ENCODE peak calls at places on chromosome 11, in seven cellular contexts. M, T, V, C, S, H and O are unnamed samples.

GRCh38 chr11:94775576-94776327 is 7.6 kb downstream of the AMOTL1 start:
- DNase-seq in M (no peak), T (no peak), V (no peak), C (no peak), S (no peak), H (no peak), O (no peak)

GRCh38 chr11:117279711-117280376 is 11.3 kb upstream of the BACE1-AS start:
- DNase-seq in M (no peak), T (no peak), V (no peak), C (no peak), S (no peak), H (no peak), O (no peak)

GRCh38 chr11:8011981-8012444 is 24.9 kb downstream of the EIF3F start:
- DNase-seq in M (no peak), T (no peak), V (no peak), C (no peak), S (no peak), H (no peak), O (no peak)

GRCh38 chr11:106032861-106033260 is 10.8 kb upstream of the MSANTD4 start:
- DNase-seq in M (no peak), T (no peak), V (no peak), C (no peak), S (no peak), H (no peak), O (no peak)

GRCh38 chr11:1772270-1773130 is 8.8 kb upstream of the CTSD start:
- DNase-seq in M (no peak), T (peak; percentile 71), V (peak; percentile 87), C (no peak), S (no peak), H (peak; percentile 96), O (peak; percentile 62)

GRCh38 chr11:93510196-93510898 is 32.8 kb downstream of the SMCO4 start:
- DNase-seq in M (no peak), T (no peak), V (no peak), C (no peak), S (no peak), H (no peak), O (no peak)

GRCh38 chr11:41307371-41308080 is 151.9 kb downstream of the LRRC4C start:
- DNase-seq in M (no peak), T (no peak), V (no peak), C (no peak), S (no peak), H (no peak), O (no peak)

GRCh38 chr11:29227816-29228215 is 789.0 kb downstream of the KCNA4 start:
- DNase-seq in M (no peak), T (no peak), V (no peak), C (no peak), S (no peak), H (no peak), O (no peak)

GRCh38 chr11:95917188-95918036 is 6.5 kb downstream of the MTMR2 start:
- DNase-seq in M (no peak), T (no peak), V (no peak), C (peak; percentile 24), S (no peak), H (no peak), O (no peak)

GRCh38 chr11:76209671-76209955 is 3.3 kb upstream of the WNT11 start:
- DNase-seq in M (no peak), T (peak; percentile 64), V (no peak), C (peak; percentile 63), S (no peak), H (no peak), O (no peak)

GRCh38 chr11:1553808-1554594 is 18.1 kb downstream of the DUSP8 start:
- DNase-seq in M (no peak), T (peak; percentile 68), V (no peak), C (no peak), S (no peak), H (no peak), O (no peak)

GRCh38 chr11:33859306-33859705 is 32.6 kb downstream of the LMO2 start:
- DNase-seq in M (no peak), T (no peak), V (no peak), C (no peak), S (no peak), H (no peak), O (no peak)

GRCh38 chr11:77403228-77403627 is 70.7 kb downstream of the PAK1 start:
- DNase-seq in M (no peak), T (no peak), V (no peak), C (no peak), S (no peak), H (no peak), O (no peak)

GRCh38 chr11:58658553-58659080 is 36.2 kb downstream of the CNTF start:
- DNase-seq in M (no peak), T (no peak), V (no peak), C (no peak), S (no peak), H (no peak), O (no peak)

GRCh38 chr11:115653076-115653475 is 148.9 kb upstream of the CADM1 start:
- DNase-seq in M (no peak), T (no peak), V (no peak), C (no peak), S (no peak), H (no peak), O (no peak)

GRCh38 chr11:117217141-117217609 is 14.7 kb downstream of the PCSK7 start:
- DNase-seq in M (no peak), T (no peak), V (no peak), C (no peak), S (no peak), H (no peak), O (no peak)

GRCh38 chr11:117187799-117188481 is 9.4 kb downstream of the SIDT2 start:
- DNase-seq in M (no peak), T (no peak), V (no peak), C (peak; percentile 23), S (no peak), H (no peak), O (no peak)

GRCh38 chr11:86811637-86812321 is 11.4 kb downstream of the PRSS23 start:
- DNase-seq in M (no peak), T (no peak), V (no peak), C (no peak), S (no peak), H (no peak), O (peak; percentile 76)

GRCh38 chr11:94525933-94526332 is 13.7 kb downstream of the C11orf97 start:
- DNase-seq in M (no peak), T (no peak), V (no peak), C (no peak), S (no peak), H (no peak), O (no peak)

GRCh38 chr11:14109742-14110141 is 147.2 kb downstream of the SPON1 start:
- DNase-seq in M (no peak), T (no peak), V (no peak), C (no peak), S (no peak), H (no peak), O (no peak)

GRCh38 chr11:94924074-94925031 is 49.0 kb downstream of the CWC15 start:
- DNase-seq in M (no peak), T (no peak), V (no peak), C (peak; percentile 54), S (no peak), H (no peak), O (no peak)

GRCh38 chr11:98711011-98711410 is 309.7 kb upstream of the CNTN5 start:
- DNase-seq in M (no peak), T (no peak), V (no peak), C (no peak), S (no peak), H (no peak), O (no peak)

GRCh38 chr11:6259638-6260019 is at the start of gene CCKBR:
- DNase-seq in M (no peak), T (peak; percentile 75), V (no peak), C (peak; percentile 61), S (no peak), H (no peak), O (no peak)

GRCh38 chr11:102171101-102171500 is 60.9 kb downstream of the YAP1 start:
- DNase-seq in M (no peak), T (no peak), V (no peak), C (no peak), S (no peak), H (no peak), O (no peak)

DNA sequence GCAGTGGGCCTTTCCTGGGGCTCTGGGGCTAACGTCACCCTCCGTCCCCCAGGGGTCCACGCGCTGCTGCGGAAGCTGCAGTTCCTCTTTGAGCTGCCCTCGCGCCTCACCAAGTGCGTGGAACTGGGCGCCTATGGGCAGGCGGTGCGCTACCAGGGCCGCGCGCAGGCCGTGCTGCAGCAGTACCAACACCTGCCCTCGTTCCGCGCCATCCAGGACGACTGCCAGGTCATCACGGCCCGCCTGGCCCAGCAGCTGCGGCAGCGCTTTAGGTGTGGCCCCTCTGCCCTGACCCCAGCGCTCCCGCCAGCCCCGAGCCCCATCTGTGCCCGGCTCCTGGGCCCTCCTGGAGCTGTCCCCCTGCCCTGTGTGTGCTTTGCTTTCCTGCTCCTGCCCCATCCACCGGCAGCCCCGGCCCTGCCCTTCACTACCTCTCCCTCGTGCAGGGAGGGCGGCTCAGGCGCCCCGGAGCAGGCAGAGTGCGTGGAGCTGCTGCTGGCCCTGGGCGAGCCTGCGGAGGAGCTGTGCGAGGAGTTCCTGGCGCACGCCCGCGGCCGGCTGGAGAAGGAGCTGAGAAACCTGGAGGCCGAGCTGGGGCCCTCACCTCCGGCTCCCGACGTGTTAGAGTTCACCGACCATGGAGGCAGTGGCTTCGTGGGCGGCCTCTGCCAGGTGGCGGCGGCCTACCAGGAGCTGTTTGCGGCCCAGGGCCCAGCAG is 3.8 kb upstream of the TM7SF2 start:
- DNase-seq in M (no peak), T (no peak), V (no peak), C (no peak), S (no peak), H (no peak), O (no peak)
- TF ChIP-seq SIN3A in M (no peak), T (no peak), V (no peak), C (no peak), S (no peak), H (no peak), O (no peak)

DNA sequence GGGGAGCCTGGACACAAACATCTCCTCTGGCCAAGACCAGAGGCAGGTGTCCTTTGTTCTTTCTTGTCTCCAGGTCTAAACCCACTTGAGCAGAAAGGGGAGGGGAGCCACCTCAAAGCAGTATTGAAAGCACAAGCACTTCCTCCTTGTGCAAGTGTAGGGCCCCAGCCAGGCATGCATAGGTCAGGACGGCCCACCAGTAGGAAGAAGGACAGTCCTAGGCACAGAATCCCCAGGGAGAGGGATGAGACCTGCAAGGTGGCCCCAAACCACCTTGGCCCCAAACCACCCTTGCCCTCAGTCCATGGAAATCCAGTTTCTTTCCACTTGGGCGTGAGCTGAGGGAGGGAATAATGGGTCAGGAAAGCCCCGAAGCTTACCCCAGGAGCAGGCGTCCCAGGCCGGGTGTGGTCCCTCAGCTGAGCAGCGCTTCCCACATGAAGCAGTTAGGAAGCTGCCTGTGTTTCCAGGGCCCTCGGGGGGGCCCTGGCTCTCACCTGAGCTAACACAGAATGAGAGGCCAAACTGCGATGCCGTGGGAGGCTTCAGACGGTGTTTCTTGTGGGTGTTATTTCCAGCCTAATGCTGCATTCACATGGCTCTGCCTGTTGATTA is 20.4 kb upstream of the IGSF9B start:
- DNase-seq in M (peak; percentile 56), T (no peak), V (no peak), C (no peak), S (no peak), H (no peak), O (no peak)
- TF ChIP-seq SIN3A in M (no peak), T (no peak), V (no peak), C (no peak), S (no peak), H (no peak), O (no peak)

GRCh38 chr11:68329496-68329895 is 17.1 kb downstream of the LRP5 start:
- DNase-seq in M (no peak), T (no peak), V (no peak), C (no peak), S (no peak), H (no peak), O (no peak)
- TF ChIP-seq SIN3A in M (no peak), T (no peak), V (no peak), C (no peak), S (no peak), H (no peak), O (no peak)

GRCh38 chr11:62689421-62690183 is at the start of gene LRRN4CL:
- DNase-seq in M (no peak), T (no peak), V (no peak), C (peak; percentile 27), S (no peak), H (no peak), O (no peak)
- TF ChIP-seq SIN3A in M (no peak), T (no peak), V (no peak), C (no peak), S (no peak), H (no peak), O (no peak)